ENCODE peak calls at places on chromosomes 4 and X, in four cellular contexts. R is cardiac muscle cell, O is H7, K is skeletal muscle cell. I is an unnamed sample.

GRCh38 chrX:40090050-40090804 is 7.5 kb downstream of the BCOR start:
- DNase-seq in R (peak), O (peak), K (no peak), I (peak)

GRCh38 chr4:107618656-107619055 is 101.4 kb downstream of the PAPSS1 start:
- DNase-seq in R (no peak), O (no peak), K (no peak), I (no peak)

GRCh38 chr4:151921811-151922210 is 161.0 kb upstream of the GATB start:
- DNase-seq in R (no peak), O (no peak), K (peak), I (no peak)

GRCh38 chr4:185464887-185465286 is 6.6 kb downstream of the CCDC110 start:
- DNase-seq in R (no peak), O (no peak), K (no peak), I (no peak)

GRCh38 chr4:38672247-38673071 is 8.5 kb downstream of the KLF3 start:
- DNase-seq in R (no peak), O (peak), K (no peak), I (peak)

GRCh38 chrX:49209434-49210251 is 9.7 kb upstream of the SYP start:
- DNase-seq in R (no peak), O (peak), K (no peak), I (peak)

GRCh38 chr4:161564230-161564834 is 599.5 kb downstream of the FSTL5 start:
- DNase-seq in R (peak), O (no peak), K (no peak), I (no peak)

GRCh38 chr4:94819371-94819770 is 61.6 kb downstream of the BMPR1B start:
- DNase-seq in R (no peak), O (no peak), K (no peak), I (no peak)

GRCh38 chr4:89496851-89497250 is 189.3 kb upstream of the GPRIN3 start:
- DNase-seq in R (peak), O (no peak), K (no peak), I (no peak)

GRCh38 chr4:152460488-152460887 is 75.4 kb downstream of the FBXW7 start:
- DNase-seq in R (peak), O (no peak), K (peak), I (peak)

GRCh38 chr4:99653921-99654890 is 3.4 kb downstream of the C4orf54 start:
- DNase-seq in R (no peak), O (no peak), K (no peak), I (no peak)

GRCh38 chr4:70772929-70773555 is 51.3 kb downstream of the RUFY3 start:
- DNase-seq in R (no peak), O (no peak), K (no peak), I (no peak)

GRCh38 chr4:151107063-151107462 is 7.6 kb downstream of the RPS3A start:
- DNase-seq in R (no peak), O (no peak), K (no peak), I (no peak)

GRCh38 chr4:30962949-30963348 is 242.8 kb downstream of the PCDH7 start:
- DNase-seq in R (peak), O (no peak), K (no peak), I (peak)

GRCh38 chrX:154900323-154900722 is 14.2 kb downstream of the F8A1 start:
- DNase-seq in R (no peak), O (no peak), K (no peak), I (no peak)

GRCh38 chr4:153468587-153468986 is 2.4 kb downstream of the TMEM131L start:
- DNase-seq in R (no peak), O (no peak), K (no peak), I (no peak)

GRCh38 chr4:55549888-55550287 is 3.2 kb upstream of the CLOCK start:
- DNase-seq in R (peak), O (no peak), K (peak), I (no peak)

GRCh38 chr4:40225497-40225896 is 28.7 kb downstream of the RHOH start:
- DNase-seq in R (no peak), O (no peak), K (no peak), I (no peak)

GRCh38 chrX:130083107-130083490 is 27.2 kb downstream of the ELF4 start:
- DNase-seq in R (no peak), O (peak), K (no peak), I (peak)

GRCh38 chrX:130083656-130084382 is 26.5 kb downstream of the ELF4 start:
- DNase-seq in R (no peak), O (peak), K (no peak), I (no peak)

GRCh38 chrX:130080791-130081367 is 29.4 kb downstream of the ELF4 start:
- DNase-seq in R (no peak), O (no peak), K (no peak), I (no peak)

GRCh38 chrX:130081421-130082045 is 28.8 kb downstream of the ELF4 start:
- DNase-seq in R (no peak), O (peak), K (no peak), I (no peak)

GRCh38 chrX:130082244-130083106 is 27.8 kb downstream of the ELF4 start:
- DNase-seq in R (peak), O (peak), K (no peak), I (no peak)
- H3K4me3 ChIP-seq in R (no peak), O (no peak), K (no peak), I (no peak)

DNA sequence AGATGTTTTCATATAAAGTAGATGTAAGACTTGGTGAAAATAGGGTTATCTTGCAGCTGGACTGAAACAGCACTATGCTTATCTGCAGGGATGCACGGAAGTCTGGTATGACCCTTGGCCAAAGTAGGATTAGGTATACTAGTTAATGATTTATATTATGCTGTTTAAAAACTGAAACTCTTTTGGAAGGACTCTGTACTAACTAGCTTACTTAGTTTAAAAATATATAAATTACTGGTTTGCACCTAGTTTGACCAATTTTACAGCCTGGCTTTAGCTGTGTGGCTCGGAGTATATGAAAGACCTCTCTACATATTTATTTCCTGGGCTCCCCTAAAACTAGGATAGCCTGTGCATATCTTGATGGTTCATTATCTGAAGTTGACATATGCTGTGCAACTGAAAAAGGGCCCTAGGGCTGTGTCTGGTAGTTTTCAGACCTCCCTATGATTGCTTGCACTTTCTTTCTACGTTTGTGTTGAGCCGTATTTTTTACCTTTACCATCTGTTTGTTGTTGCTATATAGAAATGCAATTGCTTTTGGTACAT is 89.2 kb downstream of the TMEM144 start:
- DNase-seq in R (no peak), O (no peak), K (no peak), I (no peak)
- H3K4me3 ChIP-seq in R (no peak), O (no peak), K (no peak), I (no peak)

DNA sequence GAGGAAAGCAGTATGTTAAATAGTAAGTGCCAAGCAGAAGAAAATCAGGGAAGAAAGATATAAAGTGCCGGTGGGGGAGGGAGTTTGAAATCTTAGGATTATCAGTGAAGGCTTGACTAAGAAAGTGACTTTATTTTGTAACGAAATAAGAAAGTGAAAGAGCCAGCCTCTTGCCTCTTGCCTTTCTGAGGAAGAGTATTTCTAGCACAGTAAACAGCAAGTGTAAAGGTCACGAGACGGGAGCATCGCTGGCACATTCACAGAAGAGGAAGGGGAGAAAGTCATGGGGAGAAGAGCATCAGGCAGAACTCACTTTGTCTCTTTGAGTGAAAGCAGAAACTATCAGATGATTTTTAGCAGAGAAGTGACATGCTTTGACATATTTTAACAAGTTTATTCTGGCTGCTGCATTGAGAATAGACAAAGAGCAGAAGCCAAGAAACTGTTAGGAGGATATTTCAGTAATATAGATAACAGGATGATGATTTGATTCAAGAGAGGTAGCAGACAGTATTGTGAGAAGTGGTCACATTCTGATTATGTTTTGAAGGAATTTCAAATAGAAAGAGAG is 313.8 kb downstream of the CAMK2D start:
- DNase-seq in R (no peak), O (no peak), K (no peak), I (no peak)
- H3K4me3 ChIP-seq in R (no peak), O (no peak), K (no peak), I (no peak)

GRCh38 chrX:80312448-80312847 is 107.8 kb upstream of the TENT5D start:
- DNase-seq in R (no peak), O (no peak), K (no peak), I (no peak)
- H3K4me3 ChIP-seq in R (no peak), O (no peak), K (no peak), I (no peak)